ENCODE peak calls at places on chromosomes 2 and 18, in four cellular contexts. Y is HepG2, I is GM12878, O is K562. W is an unnamed sample.

GRCh38 chr2:96928277-96928781 is 58.1 kb downstream of the FAM178B start:
- DNase-seq in Y (no peak), I (no peak), O (no peak), W (peak; percentile 37)

GRCh38 chr2:241910604-241911520 is 41.3 kb downstream of the RTP5 start:
- DNase-seq in Y (no peak), I (no peak), O (no peak), W (no peak)

GRCh38 chr2:212995920-212996319 is 155.5 kb downstream of the IKZF2 start:
- DNase-seq in Y (no peak), I (no peak), O (no peak), W (no peak)

GRCh38 chr2:32289165-32290054 is 11.7 kb downstream of the YIPF4 start:
- DNase-seq in Y (peak; percentile 80), I (no peak), O (no peak), W (no peak)

GRCh38 chr2:11499081-11499743 is 33.3 kb upstream of the E2F6 start:
- DNase-seq in Y (peak; percentile 100), I (no peak), O (no peak), W (no peak)

GRCh38 chr18:46756559-46757201 is at the start of gene ST8SIA5:
- DNase-seq in Y (no peak), I (no peak), O (no peak), W (no peak)

GRCh38 chr2:53445376-53446072 is 322.1 kb upstream of the CHAC2 start:
- DNase-seq in Y (no peak), I (no peak), O (no peak), W (no peak)

GRCh38 chr2:96415684-96416083 is 80.1 kb downstream of the NCAPH start:
- DNase-seq in Y (no peak), I (no peak), O (no peak), W (no peak)

GRCh38 chr2:234038076-234038802 is 12.3 kb upstream of the SPP2 start:
- DNase-seq in Y (no peak), I (no peak), O (no peak), W (no peak)

GRCh38 chr2:110743600-110743999 is 11.2 kb downstream of the ACOXL start:
- DNase-seq in Y (no peak), I (no peak), O (no peak), W (no peak)

GRCh38 chr18:71443726-71444480 is 1100.2 kb downstream of the CBLN2 start:
- DNase-seq in Y (no peak), I (no peak), O (no peak), W (no peak)

GRCh38 chr18:23422751-23423418 is 30.2 kb upstream of the RIOK3 start:
- DNase-seq in Y (peak; percentile 66), I (peak; percentile 92), O (peak; percentile 63), W (no peak)

GRCh38 chr2:117855886-117856285 is 41.4 kb downstream of the DDX18 start:
- DNase-seq in Y (no peak), I (no peak), O (no peak), W (no peak)

GRCh38 chr2:11398710-11399109 is 54.3 kb upstream of the ROCK2 start:
- DNase-seq in Y (no peak), I (no peak), O (no peak), W (no peak)

GRCh38 chr2:172447811-172448493 is 20.6 kb downstream of the ITGA6 start:
- DNase-seq in Y (no peak), I (no peak), O (no peak), W (no peak)

GRCh38 chr2:150811259-150811912 is 323.9 kb upstream of the RND3 start:
- DNase-seq in Y (no peak), I (no peak), O (no peak), W (no peak)

GRCh38 chr2:173568054-173568453 is 213.4 kb downstream of the CDCA7 start:
- DNase-seq in Y (peak; percentile 23), I (no peak), O (peak; percentile 37), W (peak; percentile 50)

GRCh38 chr2:228699400-228699799 is 517.9 kb upstream of the SPHKAP start:
- DNase-seq in Y (no peak), I (no peak), O (no peak), W (no peak)

GRCh38 chr2:205758498-205758897 is 76.2 kb downstream of the NRP2 start:
- DNase-seq in Y (no peak), I (no peak), O (no peak), W (no peak)

GRCh38 chr2:56519806-56520205 is 336.0 kb downstream of the CCDC85A start:
- DNase-seq in Y (no peak), I (no peak), O (no peak), W (no peak)

GRCh38 chr2:200845669-200846325 is 18.7 kb downstream of the CLK1 start:
- DNase-seq in Y (no peak), I (no peak), O (no peak), W (no peak)

GRCh38 chr2:37488911-37489310 is 144.5 kb downstream of the QPCT start:
- DNase-seq in Y (no peak), I (no peak), O (no peak), W (no peak)

GRCh38 chr2:138373993-138374408 is 127.6 kb upstream of the SPOPL start:
- DNase-seq in Y (peak; percentile 58), I (peak; percentile 12), O (peak; percentile 12), W (peak; percentile 18)
- TF ChIP-seq SP1 in Y (no peak), I (no peak), O (no peak), W (no peak)

GRCh38 chr2:81481242-81481993 is 1176.9 kb upstream of the LRRTM1 start:
- DNase-seq in Y (no peak), I (no peak), O (peak; percentile 46), W (peak; percentile 10)
- TF ChIP-seq TARDBP in Y (no peak), I (no peak), O (no peak), W (no peak)

DNA sequence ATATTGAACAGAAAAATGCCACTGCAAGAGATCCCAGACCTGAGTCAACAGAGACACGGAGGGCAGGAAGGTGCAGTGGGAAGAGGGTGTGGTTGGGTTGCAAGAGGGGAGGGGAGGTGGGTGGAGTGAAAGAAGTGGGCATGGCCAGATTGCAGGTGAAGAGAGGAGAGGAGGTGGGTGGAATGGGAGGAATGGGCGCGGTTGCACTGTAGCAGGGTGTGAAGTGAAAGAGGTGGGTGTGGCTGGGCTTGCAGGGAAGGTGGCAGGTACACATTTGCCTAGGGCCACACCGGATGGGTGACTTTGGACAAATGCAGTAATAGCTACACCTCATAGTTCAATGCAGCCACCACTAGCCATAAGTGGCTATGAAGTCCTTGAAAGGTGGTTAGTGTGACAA is 71.1 kb downstream of the DOCK10 start:
- DNase-seq in Y (no peak), I (no peak), O (no peak), W (no peak)
- TF ChIP-seq SP1 in Y (no peak), I (no peak), O (no peak), W (no peak)

DNA sequence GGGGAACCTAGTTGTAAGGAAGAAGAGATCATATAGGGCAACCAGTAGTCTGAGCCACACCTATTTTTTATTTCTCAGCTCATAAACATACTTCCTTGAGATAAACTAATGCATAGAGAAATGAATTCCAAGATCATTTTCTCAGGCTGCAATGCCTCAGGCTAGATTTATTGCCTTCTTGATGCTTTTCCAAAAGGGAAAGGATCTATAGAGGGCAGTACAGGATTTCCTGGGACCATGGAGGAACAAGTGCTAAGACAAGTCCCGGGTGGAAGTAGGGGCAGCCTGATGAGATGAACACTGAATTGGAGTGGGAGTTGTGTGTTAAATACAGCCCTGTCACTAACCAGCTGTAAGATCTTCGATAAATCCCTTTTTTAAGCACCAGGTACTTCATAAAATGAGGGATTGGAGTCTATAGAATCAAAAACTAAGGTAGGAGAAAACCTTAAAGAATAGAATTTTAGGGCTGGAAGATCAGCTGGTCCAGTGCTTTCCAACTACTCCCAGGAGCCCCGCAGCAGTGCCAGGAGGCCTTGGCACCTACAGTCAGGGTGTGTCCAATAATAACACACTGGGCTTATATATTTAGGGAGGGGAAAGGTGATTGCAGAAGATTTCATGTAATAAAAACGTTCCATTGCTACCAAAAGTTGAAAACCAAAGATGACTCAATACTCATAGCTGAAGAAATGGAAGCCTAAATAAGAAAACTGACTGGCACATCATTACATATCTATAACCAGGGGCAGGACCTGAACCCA is 58.1 kb downstream of the SERTAD2 start:
- DNase-seq in Y (peak; percentile 40), I (no peak), O (no peak), W (no peak)
- TF ChIP-seq TARDBP in Y (no peak), I (no peak), O (no peak), W (no peak)

W was measured in HEK293T.